ENCODE peak calls at places on chromosomes 12 and 14, in seven cellular contexts. L is LNCaP clone FGC; D is Calu3; Y is stimulated activated CD4-positive, alpha-beta T cell treated with anti-CD3 and anti-CD28 coated beads, Interleukin-1b, Interleukin-23, amount 100 ng/mL, for 1 hour; C is hypothalamus; Z is left ventricle myocardium inferior; W is cardiac fibroblast. H is an unnamed sample.

GRCh38 chr14:106024983-106025604 is 498.7 kb downstream of the TMEM121 start:
- DNase-seq in L (no peak), Z (no peak), W (no peak), Y (no peak), D (no peak), C (no peak), H (no peak)

GRCh38 chr12:122527478-122527944 is 462 bp downstream of the KNTC1 start:
- DNase-seq in Z (peak), D (peak), C (no peak), L (no peak), Y (no peak), W (peak), H (peak)

GRCh38 chr12:124651508-124652273 is 84.3 kb upstream of the NCOR2 start:
- DNase-seq in W (no peak), C (peak), D (no peak), Y (no peak), Z (no peak), L (no peak), H (no peak)

GRCh38 chr14:22657861-22658260 is 13.7 kb upstream of the OR6J1 start:
- DNase-seq in Z (no peak), Y (no peak), C (no peak), W (peak), D (no peak), L (no peak), H (no peak)

GRCh38 chr12:116302200-116303075 is 24.9 kb upstream of the MED13L start:
- DNase-seq in Z (no peak), D (no peak), Y (no peak), W (no peak), L (no peak), C (no peak), H (no peak)

GRCh38 chr14:41785696-41786095 is 179.0 kb downstream of the LRFN5 start:
- DNase-seq in D (no peak), C (no peak), Z (no peak), Y (no peak), L (peak), W (no peak), H (no peak)

GRCh38 chr14:68495101-68495637 is 297.7 kb downstream of the ZFP36L1 start:
- DNase-seq in Z (no peak), C (no peak), L (no peak), W (no peak), D (no peak), Y (no peak), H (no peak)

GRCh38 chr12:64125913-64126312 is 96.2 kb downstream of the KICS2 start:
- DNase-seq in L (no peak), Z (no peak), Y (no peak), C (no peak), W (no peak), D (no peak), H (no peak)

GRCh38 chr12:53096089-53096741 is 1.3 kb upstream of the IGFBP6 start:
- DNase-seq in Y (no peak), L (no peak), C (no peak), W (peak), D (no peak), Z (peak), H (no peak)

GRCh38 chr12:122052285-122052684 is 26.3 kb upstream of the MLXIP start:
- DNase-seq in L (no peak), Y (no peak), D (no peak), C (no peak), Z (no peak), W (no peak), H (no peak)

GRCh38 chr12:51484119-51484518 is 59.5 kb downstream of the SLC4A8 start:
- DNase-seq in D (no peak), Y (no peak), L (no peak), Z (no peak), C (no peak), W (no peak), H (no peak)

GRCh38 chr14:35122696-35123387 is 490 bp downstream of the PRORP start:
- DNase-seq in D (peak), Y (no peak), Z (no peak), C (no peak), L (no peak), W (peak), H (no peak)

GRCh38 chr12:41777064-41777790 is 367.4 kb downstream of the GXYLT1 start:
- DNase-seq in W (no peak), Z (no peak), L (no peak), Y (no peak), C (no peak), D (no peak), H (no peak)

GRCh38 chr12:33044447-33044846 is 147.9 kb upstream of the PKP2 start:
- DNase-seq in Z (no peak), W (no peak), C (no peak), D (no peak), L (no peak), Y (no peak), H (no peak)